ENCODE peak calls at places on chromosomes 1 and 21, in five cellular contexts. X is small intestine; C is brain microvascular endothelial cell; H is activated CD4-positive, alpha-beta T cell treated with anti-CD3 and anti-CD28 coated beads, Interleukin-2, amount 50 U/mL, for 48 hours; V is skeletal muscle cell. O is an unnamed sample.

GRCh38 chr1:117592155-117592554 is 13.7 kb upstream of the TENT5C start:
- DNase-seq in V (no peak), X (no peak), H (no peak), C (no peak), O (no peak)

GRCh38 chr1:207817778-207818751 is 66.2 kb downstream of the CD46 start:
- DNase-seq in V (no peak), H (no peak), X (no peak), C (no peak), O (no peak)

GRCh38 chr1:8794605-8795004 is 22.8 kb downstream of the RERE start:
- DNase-seq in X (no peak), V (no peak), C (no peak), H (no peak), O (no peak)

GRCh38 chr1:201984446-201984845 is 2.0 kb downstream of the RNPEP start:
- DNase-seq in X (no peak), H (no peak), V (no peak), C (no peak), O (no peak)

GRCh38 chr1:64962447-64962846 is 3.9 kb downstream of the JAK1 start:
- DNase-seq in C (no peak), X (no peak), H (peak), V (no peak), O (no peak)

GRCh38 chr1:11138952-11139351 is 39.3 kb upstream of the EXOSC10 start:
- DNase-seq in C (peak), V (no peak), H (no peak), X (no peak), O (no peak)

GRCh38 chr21:45414396-45415187 is 9.6 kb downstream of the COL18A1 start:
- DNase-seq in X (no peak), C (no peak), V (no peak), H (no peak), O (no peak)

GRCh38 chr1:41643422-41643821 is 158.9 kb upstream of the EDN2 start:
- DNase-seq in X (no peak), V (no peak), C (no peak), H (peak), O (no peak)

GRCh38 chr1:21904475-21904724 is 32.7 kb downstream of the HSPG2 start:
- DNase-seq in X (peak), H (no peak), C (no peak), V (no peak), O (no peak)

GRCh38 chr1:51627672-51628071 is 10.8 kb downstream of the OSBPL9 start:
- DNase-seq in X (no peak), C (peak), H (no peak), V (peak), O (no peak)

GRCh38 chr1:166910396-166910994 is 34.4 kb upstream of the TADA1 start:
- DNase-seq in V (peak), H (peak), C (peak), X (peak), O (peak)

GRCh38 chr21:32772281-32773047 is 909 bp upstream of the PAXBP1 start:
- DNase-seq in V (no peak), X (peak), H (peak), C (no peak), O (no peak)

GRCh38 chr1:19377812-19378718 is 65.9 kb downstream of the SLC66A1 start:
- DNase-seq in C (no peak), H (peak), V (no peak), X (peak), O (no peak)

GRCh38 chr1:12031039-12031980 is 12.0 kb downstream of the MIIP start:
- DNase-seq in X (peak), V (no peak), H (peak), C (peak), O (no peak)

GRCh38 chr1:66733348-66734017 is 18.8 kb upstream of the DYNLT5 start:
- DNase-seq in C (peak), X (no peak), V (no peak), H (no peak), O (no peak)

GRCh38 chr1:64826991-64827390 is 82.1 kb downstream of the RAVER2 start:
- DNase-seq in C (peak), V (peak), H (no peak), X (peak), O (no peak)

GRCh38 chr1:6260433-6260934 is 414 bp downstream of the GPR153 start:
- DNase-seq in H (no peak), X (no peak), C (no peak), V (no peak), O (no peak)

GRCh38 chr1:101394041-101394440 is 157.2 kb downstream of the S1PR1 start:
- DNase-seq in X (no peak), C (peak), H (no peak), V (peak), O (no peak)

GRCh38 chr1:169106095-169106920 is at the start of gene ATP1B1:
- DNase-seq in H (peak), C (peak), X (peak), V (no peak), O (peak)

GRCh38 chr1:116134178-116134773 is 23.1 kb downstream of the MAB21L3 start:
- DNase-seq in X (peak), H (no peak), V (no peak), C (no peak), O (no peak)